ENCODE peak calls at places on chromosomes 7 and 10, in eight cellular contexts. Q, Z, V, K, T, M, N and O are unnamed samples.

GRCh38 chr7:69814421-69814962 is 216.2 kb downstream of the AUTS2 start:
- DNase-seq in Q (no peak), Z (no peak), V (no peak), K (no peak), T (no peak), M (no peak), N (peak; percentile 50), O (no peak)

GRCh38 chr10:30491204-30491603 is 57.2 kb downstream of the MAP3K8 start:
- DNase-seq in Q (no peak), Z (no peak), V (no peak), K (no peak), T (no peak), M (no peak), N (no peak), O (no peak)

GRCh38 chr7:101630591-101630990 is 1.5 kb upstream of the MYL10 start:
- DNase-seq in Q (no peak), Z (no peak), V (no peak), K (no peak), T (no peak), M (no peak), N (peak; percentile 87), O (peak; percentile 74)

GRCh38 chr7:157416011-157416410 is 79.2 kb downstream of the DNAJB6 start:
- DNase-seq in Q (no peak), Z (no peak), V (no peak), K (no peak), T (no peak), M (no peak), N (no peak), O (no peak)

GRCh38 chr7:28458732-28459131 is 46.4 kb downstream of the CREB5 start:
- DNase-seq in Q (no peak), Z (no peak), V (no peak), K (no peak), T (no peak), M (peak; percentile 20), N (no peak), O (peak; percentile 31)

GRCh38 chr10:29525762-29526161 is 109.0 kb downstream of the SVIL start:
- DNase-seq in Q (no peak), Z (no peak), V (no peak), K (no peak), T (no peak), M (no peak), N (no peak), O (no peak)

GRCh38 chr7:151046603-151047573 is 1.4 kb upstream of the ASIC3 start:
- DNase-seq in Q (no peak), Z (no peak), V (no peak), K (no peak), T (no peak), M (no peak), N (peak; percentile 87), O (peak; percentile 83)

GRCh38 chr10:29636178-29636577 is 1.4 kb upstream of the SVIL start:
- DNase-seq in Q (no peak), Z (no peak), V (no peak), K (no peak), T (no peak), M (peak; percentile 14), N (peak; percentile 51), O (no peak)

GRCh38 chr7:81127991-81128390 is 209.1 kb upstream of the SEMA3C start:
- DNase-seq in Q (no peak), Z (no peak), V (no peak), K (no peak), T (no peak), M (no peak), N (no peak), O (no peak)

GRCh38 chr7:42338231-42339222 is 101.5 kb upstream of the GLI3 start:
- DNase-seq in Q (no peak), Z (no peak), V (no peak), K (no peak), T (no peak), M (no peak), N (no peak), O (no peak)

GRCh38 chr7:47670738-47671137 is 88.8 kb upstream of the TNS3 start:
- DNase-seq in Q (no peak), Z (no peak), V (no peak), K (no peak), T (no peak), M (no peak), N (no peak), O (no peak)

GRCh38 chr10:7119325-7120015 is 291.4 kb downstream of the SFMBT2 start:
- DNase-seq in Q (no peak), Z (no peak), V (no peak), K (no peak), T (no peak), M (no peak), N (peak; percentile 8), O (no peak)

GRCh38 chr7:36305648-36306047 is 84.0 kb upstream of the ANLN start:
- DNase-seq in Q (no peak), Z (no peak), V (no peak), K (no peak), T (no peak), M (no peak), N (no peak), O (no peak)

GRCh38 chr7:6650086-6650485 is 13.0 kb downstream of the ZNF316 start:
- DNase-seq in Q (no peak), Z (no peak), V (no peak), K (no peak), T (no peak), M (no peak), N (no peak), O (no peak)

GRCh38 chr10:13769926-13770325 is 183.2 kb downstream of the PRPF18 start:
- DNase-seq in Q (no peak), Z (no peak), V (no peak), K (no peak), T (no peak), M (no peak), N (peak; percentile 44), O (no peak)

GRCh38 chr7:156614434-156615264 is 25.9 kb upstream of the RNF32 start:
- DNase-seq in Q (no peak), Z (no peak), V (no peak), K (no peak), T (peak; percentile 90), M (no peak), N (no peak), O (no peak)